ENCODE peak calls at places on chromosomes 7 and 10, in five cellular contexts. One of them, this sample, is unnamed.

GRCh38 chr10:94673614-94674321 is 9.8 kb upstream of the CYP2C18 start:
- DNase-seq in SK-N-SH: no peak
- DNase-seq in PC-3: no peak
- DNase-seq in colonic mucosa: no peak
- DNase-seq in prostate gland: no peak
- DNase-seq in this sample: no peak

GRCh38 chr10:126904807-126905686 is at the start of gene DOCK1:
- DNase-seq in colonic mucosa: peak
- DNase-seq in prostate gland: peak
- DNase-seq in PC-3: peak
- DNase-seq in SK-N-SH: peak
- DNase-seq in this sample: peak

GRCh38 chr10:20767028-20767427 is 130.1 kb downstream of the NEBL start:
- DNase-seq in SK-N-SH: no peak
- DNase-seq in colonic mucosa: no peak
- DNase-seq in prostate gland: no peak
- DNase-seq in PC-3: peak
- DNase-seq in this sample: no peak

GRCh38 chr7:144629011-144629410 is 206.8 kb downstream of the TPK1 start:
- DNase-seq in prostate gland: no peak
- DNase-seq in PC-3: no peak
- DNase-seq in SK-N-SH: no peak
- DNase-seq in colonic mucosa: no peak
- DNase-seq in this sample: no peak

GRCh38 chr10:21292763-21293517 is 232.5 kb downstream of the SKIDA1 start:
- DNase-seq in colonic mucosa: peak
- DNase-seq in SK-N-SH: no peak
- DNase-seq in PC-3: peak
- DNase-seq in prostate gland: peak
- DNase-seq in this sample: peak

GRCh38 chr7:38127216-38128207 is 50.5 kb upstream of the STARD3NL start:
- DNase-seq in SK-N-SH: no peak
- DNase-seq in prostate gland: no peak
- DNase-seq in colonic mucosa: no peak
- DNase-seq in PC-3: no peak
- DNase-seq in this sample: no peak

GRCh38 chr7:35753761-35754603 is 46.9 kb upstream of the SEPTIN7 start:
- DNase-seq in prostate gland: no peak
- DNase-seq in PC-3: no peak
- DNase-seq in SK-N-SH: no peak
- DNase-seq in colonic mucosa: peak
- DNase-seq in this sample: no peak

GRCh38 chr10:48536916-48537890 is 67.7 kb downstream of the ARHGAP22 start:
- DNase-seq in SK-N-SH: no peak
- DNase-seq in colonic mucosa: peak
- DNase-seq in prostate gland: no peak
- DNase-seq in PC-3: no peak
- DNase-seq in this sample: no peak

GRCh38 chr7:105838273-105839141 is 37.9 kb downstream of the ATXN7L1 start:
- DNase-seq in prostate gland: no peak
- DNase-seq in SK-N-SH: peak
- DNase-seq in colonic mucosa: peak
- DNase-seq in PC-3: no peak
- DNase-seq in this sample: peak
- H3K4me3 ChIP-seq in prostate gland: no peak
- H3K4me3 ChIP-seq in SK-N-SH: no peak
- H3K4me3 ChIP-seq in colonic mucosa: no peak
- H3K4me3 ChIP-seq in PC-3: no peak
- H3K4me3 ChIP-seq in this sample: no peak

GRCh38 chr10:47195274-47195885 is 104.6 kb upstream of the GDF10 start:
- DNase-seq in prostate gland: peak
- DNase-seq in colonic mucosa: no peak
- DNase-seq in PC-3: no peak
- DNase-seq in SK-N-SH: no peak
- DNase-seq in this sample: peak
- H3K4me3 ChIP-seq in prostate gland: no peak
- H3K4me3 ChIP-seq in colonic mucosa: no peak
- H3K4me3 ChIP-seq in PC-3: no peak
- H3K4me3 ChIP-seq in SK-N-SH: no peak
- H3K4me3 ChIP-seq in this sample: no peak

DNA sequence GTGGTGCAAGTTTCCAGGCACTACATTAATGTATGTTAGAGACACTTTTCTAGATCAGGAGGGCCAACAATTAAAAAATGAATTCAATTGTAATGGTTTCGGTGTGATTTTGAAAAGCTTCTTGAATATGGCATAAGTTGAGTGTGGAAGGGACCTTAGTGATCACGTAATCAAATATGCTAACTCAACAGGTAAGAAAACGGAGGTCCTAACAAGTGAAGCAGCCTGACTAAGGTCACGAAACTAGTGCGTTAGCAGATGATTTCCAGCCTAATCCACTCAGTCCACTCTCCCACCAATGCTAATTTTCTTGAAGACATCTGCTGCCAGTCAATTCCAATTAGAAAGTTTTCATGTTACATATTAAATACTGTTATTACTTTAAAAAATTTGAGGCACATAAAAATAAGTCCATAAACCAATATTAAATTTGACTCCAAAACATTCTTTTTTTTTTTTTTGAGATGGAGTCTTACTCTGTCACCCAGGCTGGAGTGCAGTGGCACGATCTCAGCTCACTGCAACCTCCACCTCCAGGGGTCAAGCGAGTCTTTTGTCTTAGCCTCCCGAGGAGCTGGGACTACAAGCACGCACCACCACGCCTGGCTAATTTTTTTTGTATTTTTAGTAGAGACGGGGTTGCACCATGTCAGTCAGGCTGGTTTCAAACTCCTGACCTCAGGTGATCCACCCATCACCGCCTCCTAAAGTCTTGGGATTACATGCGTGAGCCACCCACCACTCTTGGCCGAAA is 2.3 kb upstream of the RSBN1L start:
- DNase-seq in PC-3: no peak
- DNase-seq in colonic mucosa: no peak
- DNase-seq in SK-N-SH: no peak
- DNase-seq in prostate gland: no peak
- DNase-seq in this sample: no peak
- H3K4me3 ChIP-seq in PC-3: no peak
- H3K4me3 ChIP-seq in colonic mucosa: peak
- H3K4me3 ChIP-seq in SK-N-SH: no peak
- H3K4me3 ChIP-seq in prostate gland: no peak
- H3K4me3 ChIP-seq in this sample: no peak

DNA sequence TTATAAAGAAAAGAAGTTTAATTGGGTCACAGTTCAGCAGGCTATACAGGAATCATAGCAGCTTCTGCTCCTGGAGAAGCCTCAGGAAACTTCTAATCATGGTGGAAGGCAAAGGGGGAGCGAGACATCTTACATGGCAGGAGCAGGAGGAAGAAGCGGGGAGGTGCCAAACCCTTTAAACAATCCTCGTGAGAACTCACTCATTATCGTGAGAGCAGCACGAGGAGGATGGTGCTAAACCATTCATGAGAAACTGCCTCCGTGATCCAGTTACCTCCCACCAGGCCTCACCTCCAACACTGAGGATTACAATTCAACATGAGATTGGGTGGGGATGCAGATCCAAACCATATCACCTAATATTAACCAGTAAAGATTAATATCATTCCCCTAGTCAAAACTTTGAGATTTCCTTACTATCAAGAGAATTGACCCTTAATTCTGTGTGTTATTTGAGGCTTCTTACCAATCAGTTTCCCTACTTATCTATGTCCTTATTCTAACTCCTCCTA is 1.6 kb upstream of the SMO start:
- DNase-seq in SK-N-SH: no peak
- DNase-seq in colonic mucosa: no peak
- DNase-seq in prostate gland: no peak
- DNase-seq in PC-3: no peak
- DNase-seq in this sample: no peak
- H3K4me3 ChIP-seq in SK-N-SH: no peak
- H3K4me3 ChIP-seq in colonic mucosa: no peak
- H3K4me3 ChIP-seq in prostate gland: no peak
- H3K4me3 ChIP-seq in PC-3: no peak
- H3K4me3 ChIP-seq in this sample: no peak

This sample was measured in lung.